ENCODE peak calls at places on chromosomes 7 and 10, in four cellular contexts. U is NCI-H2171, J is lower lobe of right lung, B is Right ventricle myocardium superior. W is an unnamed sample.
A peak's percentile ranks its signal among the peaks of the same experiment; 100 is the strongest.

GRCh38 chr7:90461216-90461615 is 8.2 kb upstream of the PTTG1IP2 start:
- DNase-seq in U (no peak), J (no peak), B (no peak), W (no peak)

GRCh38 chr10:70320751-70321150 is 36.9 kb upstream of the NPFFR1 start:
- DNase-seq in U (no peak), J (no peak), B (no peak), W (no peak)

GRCh38 chr7:28354601-28355062 is 57.7 kb upstream of the CREB5 start:
- DNase-seq in U (peak; percentile 2), J (no peak), B (no peak), W (no peak)

GRCh38 chr7:38385682-38386081 is 112.2 kb upstream of the TARP start:
- DNase-seq in U (no peak), J (no peak), B (no peak), W (no peak)

GRCh38 chr7:773622-773915 is 46.5 kb upstream of the PRKAR1B start:
- DNase-seq in U (no peak), J (no peak), B (no peak), W (no peak)

GRCh38 chr7:135712182-135712782 is 15.7 kb downstream of the SLC13A4 start:
- DNase-seq in U (peak; percentile 18), J (no peak), B (no peak), W (no peak)

GRCh38 chr7:158508802-158509385 is 78.7 kb downstream of the PTPRN2 start:
- DNase-seq in U (no peak), J (no peak), B (no peak), W (no peak)

GRCh38 chr10:58919927-58920654 is 256.4 kb upstream of the PHYHIPL start:
- DNase-seq in U (no peak), J (no peak), B (no peak), W (no peak)

GRCh38 chr7:2870471-2870941 is 26.4 kb upstream of the GNA12 start:
- DNase-seq in U (no peak), J (peak; percentile 78), B (peak; percentile 83), W (peak; percentile 61)

GRCh38 chr7:92691578-92691977 is 101.4 kb upstream of the FAM133B start:
- DNase-seq in U (peak; percentile 1), J (no peak), B (no peak), W (no peak)

GRCh38 chr10:103281753-103282152 is 4.8 kb downstream of the INA start:
- DNase-seq in U (peak; percentile 84), J (no peak), B (no peak), W (no peak)

GRCh38 chr7:92709912-92710311 is 119.7 kb upstream of the FAM133B start:
- DNase-seq in U (no peak), J (no peak), B (no peak), W (no peak)

GRCh38 chr10:126186746-126187145 is 201.5 kb downstream of the ADAM12 start:
- DNase-seq in U (no peak), J (no peak), B (no peak), W (no peak)

GRCh38 chr7:34758111-34758601 is 100.1 kb downstream of the NPSR1 start:
- DNase-seq in U (no peak), J (no peak), B (no peak), W (no peak)

GRCh38 chr7:120998996-120999565 is 10.6 kb downstream of the CPED1 start:
- DNase-seq in U (no peak), J (no peak), B (no peak), W (no peak)

GRCh38 chr10:98423691-98424120 is 8.7 kb upstream of the PYROXD2 start:
- DNase-seq in U (no peak), J (no peak), B (no peak), W (no peak)

GRCh38 chr10:77741746-77742145 is 104.1 kb upstream of the KCNMA1 start:
- DNase-seq in U (no peak), J (no peak), B (no peak), W (no peak)

GRCh38 chr7:141739250-141739649 is 1.1 kb downstream of the SSBP1 start:
- DNase-seq in U (no peak), J (no peak), B (no peak), W (no peak)

GRCh38 chr7:143300959-143301617 is 12.9 kb downstream of the CASP2 start:
- DNase-seq in U (no peak), J (no peak), B (no peak), W (no peak)

GRCh38 chr7:95316588-95316987 is 7.7 kb downstream of the PON1 start:
- DNase-seq in U (no peak), J (no peak), B (no peak), W (no peak)

GRCh38 chr7:158588085-158588877 is 658 bp upstream of the PTPRN2 start:
- DNase-seq in U (no peak), J (no peak), B (no peak), W (no peak)

GRCh38 chr10:93436577-93436976 is 45.6 kb downstream of the MYOF start:
- DNase-seq in U (no peak), J (no peak), B (peak; percentile 56), W (peak; percentile 31)

GRCh38 chr10:124180947-124181549 is 87.7 kb upstream of the CHST15 start:
- DNase-seq in U (no peak), J (no peak), B (no peak), W (no peak)

GRCh38 chr7:157710396-157710795 is 373.6 kb downstream of the DNAJB6 start:
- DNase-seq in U (no peak), J (peak; percentile 17), B (no peak), W (no peak)

GRCh38 chr7:141053626-141054025 is 20.2 kb upstream of the TMEM178B start:
- DNase-seq in U (no peak), J (no peak), B (no peak), W (no peak)

GRCh38 chr10:12235116-12235694 is 39.2 kb downstream of the CDC123 start:
- DNase-seq in U (no peak), J (no peak), B (no peak), W (no peak)

GRCh38 chr7:75716992-75717626 is 21.6 kb downstream of the HIP1 start:
- DNase-seq in U (no peak), J (no peak), B (no peak), W (no peak)

GRCh38 chr10:104328916-104329710 is 9.2 kb downstream of the ITPRIP start:
- DNase-seq in U (no peak), J (peak; percentile 63), B (peak; percentile 71), W (no peak)

GRCh38 chr10:76829724-76830123 is 807.9 kb downstream of the KCNMA1 start:
- DNase-seq in U (no peak), J (no peak), B (no peak), W (no peak)

GRCh38 chr7:158885624-158886023 is 29.3 kb downstream of the DYNC2I1 start:
- DNase-seq in U (no peak), J (no peak), B (no peak), W (no peak)

GRCh38 chr10:43395571-43396060 is 13.4 kb downstream of the HNRNPF start:
- DNase-seq in U (no peak), J (no peak), B (no peak), W (no peak)

GRCh38 chr7:39414669-39415035 is 151.6 kb upstream of the YAE1 start:
- DNase-seq in U (no peak), J (no peak), B (no peak), W (no peak)

GRCh38 chr7:149422914-149423285 is 38.0 kb downstream of the ZNF777 start:
- DNase-seq in U (no peak), J (peak; percentile 61), B (peak; percentile 57), W (peak; percentile 37)

W was measured in transverse colon.